ENCODE peak calls at places on chromosomes 7 and 10, in seven cellular contexts. U is heart left ventricle, F is mammary epithelial cell, E is tibial nerve, X is tibial artery, O is brain microvascular endothelial cell, N is gastrocnemius medialis. G is an unnamed sample. For H3K36me3, the result is how much of the 10 kb centered on the place peaks cover.

GRCh38 chr10:17675638-17676037 is 31.7 kb downstream of the STAM start:
- DNase-seq in X (no peak), N (no peak), O (no peak), U (no peak), E (no peak), F (no peak), G (no peak)

GRCh38 chr10:5942471-5942870 is 34.9 kb downstream of the IL15RA start:
- DNase-seq in U (peak), F (no peak), O (no peak), X (peak), E (no peak), N (peak), G (no peak)

GRCh38 chr7:105024734-105025133 is 10.7 kb downstream of the KMT2E start:
- DNase-seq in U (no peak), N (no peak), X (no peak), E (no peak), F (no peak), O (no peak), G (no peak)

GRCh38 chr10:122827302-122827701 is 18.4 kb downstream of the CUZD1 start:
- DNase-seq in N (no peak), F (no peak), U (no peak), E (no peak), O (no peak), X (no peak), G (no peak)

GRCh38 chr7:45985902-45986301 is 64.8 kb upstream of the IGFBP3 start:
- DNase-seq in U (no peak), E (no peak), X (no peak), O (peak), N (no peak), F (peak), G (no peak)

GRCh38 chr10:43201545-43202131 is 63.4 kb downstream of the CSGALNACT2 start:
- DNase-seq in X (peak), E (no peak), U (no peak), F (no peak), O (no peak), N (peak), G (peak)

GRCh38 chr10:71548494-71548846 is 151.8 kb downstream of the CDH23 start:
- DNase-seq in O (peak), U (no peak), X (no peak), F (no peak), N (no peak), E (no peak), G (no peak)

GRCh38 chr10:129938460-129938859 is 25.6 kb downstream of the EBF3 start:
- DNase-seq in O (no peak), X (peak), E (no peak), F (no peak), N (no peak), U (peak), G (no peak)

GRCh38 chr10:122113161-122113944 is 124.4 kb downstream of the TACC2 start:
- DNase-seq in U (peak), O (peak), X (peak), F (peak), N (peak), E (peak), G (peak)

GRCh38 chr10:119333146-119333792 is 125.9 kb downstream of the GRK5 start:
- DNase-seq in N (no peak), U (peak), F (peak), X (no peak), O (peak), E (no peak), G (no peak)

GRCh38 chr10:115503546-115503945 is 410.4 kb downstream of the ATRNL1 start:
- DNase-seq in E (no peak), N (no peak), F (no peak), U (no peak), O (no peak), X (no peak), G (no peak)

GRCh38 chr7:92119213-92119759 is 15.0 kb downstream of the CYP51A1 start:
- DNase-seq in X (no peak), N (no peak), F (no peak), O (no peak), E (no peak), U (no peak), G (no peak)

GRCh38 chr7:157692156-157693011 is 355.6 kb downstream of the DNAJB6 start:
- DNase-seq in U (no peak), E (peak), X (peak), F (no peak), N (no peak), O (no peak), G (no peak)

GRCh38 chr10:3735175-3735574 is 49.8 kb downstream of the KLF6 start:
- DNase-seq in X (no peak), E (no peak), F (no peak), O (no peak), U (no peak), N (peak), G (no peak)

GRCh38 chr7:13411151-13411550 is 578.3 kb downstream of the ETV1 start:
- DNase-seq in O (no peak), F (no peak), E (no peak), N (no peak), U (no peak), X (no peak), G (no peak)

GRCh38 chr10:122327237-122328206 is 47.0 kb upstream of the PLEKHA1 start:
- DNase-seq in O (no peak), F (no peak), U (no peak), N (no peak), E (no peak), X (no peak), G (no peak)

GRCh38 chr7:70925411-70926115 is 206.4 kb upstream of the GALNT17 start:
- DNase-seq in O (no peak), E (no peak), F (no peak), N (no peak), X (no peak), U (no peak), G (no peak)

GRCh38 chr10:69398466-69398865 is 18.3 kb downstream of the TACR2 start:
- DNase-seq in N (no peak), U (no peak), E (no peak), X (no peak), O (no peak), F (no peak), G (no peak)
- H3K36me3 ChIP-seq in N (under half), U (under half), E (half or more), X (half or more), O (under half), F (under half), G (under half)

GRCh38 chr10:73653701-73654100 is 2.1 kb downstream of the SYNPO2L start:
- DNase-seq in X (no peak), O (peak), F (no peak), N (peak), U (peak), E (no peak), G (no peak)
- TF ChIP-seq CTCF in X (no peak), O (peak), F (no peak), N (no peak), U (peak), E (no peak), G (no peak)

GRCh38 chr7:151377406-151377805 is 32.4 kb downstream of the WDR86 start:
- DNase-seq in E (no peak), N (no peak), X (no peak), O (no peak), U (no peak), F (no peak), G (no peak)
- H3K36me3 ChIP-seq in E (half or more), N (under half), X (under half), O (under half), U (under half), F (under half), G (under half)

GRCh38 chr10:34522542-34522941 is 292.6 kb downstream of the PARD3 start:
- DNase-seq in E (no peak), U (no peak), X (no peak), N (no peak), O (peak), F (no peak), G (no peak)
- TF ChIP-seq CTCF in E (no peak), U (peak), X (no peak), N (no peak), O (peak), F (peak), G (no peak)

DNA sequence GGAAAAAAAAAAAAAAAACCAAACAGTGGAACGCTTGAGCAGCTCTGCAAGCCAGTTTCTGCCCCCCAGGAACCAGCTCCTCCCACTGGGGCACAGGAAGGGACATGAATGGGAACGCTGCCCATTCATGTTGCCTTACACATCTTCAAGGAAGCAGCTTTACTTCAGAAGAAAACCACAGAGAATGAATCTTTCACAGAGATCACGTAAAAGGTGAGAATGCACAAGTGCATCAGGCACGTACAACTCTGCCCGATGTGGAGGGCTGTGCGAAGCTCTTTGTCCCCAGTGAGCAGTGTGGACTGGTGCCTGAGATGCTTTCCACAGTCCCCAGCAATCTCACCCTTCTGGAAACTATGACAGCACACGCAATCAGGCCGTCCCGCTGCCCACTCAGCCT is 106.2 kb downstream of the DLG5 start:
- DNase-seq in U (no peak), F (peak), O (no peak), N (no peak), X (no peak), E (no peak), G (no peak)
- H3K36me3 ChIP-seq in U (under half), F (under half), O (under half), N (under half), X (half or more), E (half or more), G (under half)

GRCh38 chr7:98681951-98682350 is 64.9 kb downstream of the NPTX2 start:
- DNase-seq in F (peak), U (no peak), N (no peak), X (no peak), E (no peak), O (no peak), G (no peak)
- TF ChIP-seq CTCF in F (no peak), U (no peak), N (no peak), X (no peak), E (no peak), O (no peak), G (no peak)

GRCh38 chr7:130939285-130940095 is 205.5 kb upstream of the KLF14 start:
- DNase-seq in N (no peak), X (no peak), U (no peak), E (no peak), F (no peak), O (no peak), G (no peak)

GRCh38 chr7:130937830-130938229 is 203.8 kb upstream of the KLF14 start:
- DNase-seq in X (no peak), E (no peak), F (no peak), N (no peak), O (no peak), U (no peak), G (no peak)

GRCh38 chr7:130940326-130940725 is 206.3 kb upstream of the KLF14 start:
- DNase-seq in X (no peak), O (no peak), N (no peak), F (no peak), U (no peak), E (no peak), G (no peak)

GRCh38 chr7:130937016-130937415 is 203.0 kb upstream of the KLF14 start:
- DNase-seq in N (no peak), U (no peak), X (no peak), E (no peak), O (no peak), F (no peak), G (no peak)

DNA sequence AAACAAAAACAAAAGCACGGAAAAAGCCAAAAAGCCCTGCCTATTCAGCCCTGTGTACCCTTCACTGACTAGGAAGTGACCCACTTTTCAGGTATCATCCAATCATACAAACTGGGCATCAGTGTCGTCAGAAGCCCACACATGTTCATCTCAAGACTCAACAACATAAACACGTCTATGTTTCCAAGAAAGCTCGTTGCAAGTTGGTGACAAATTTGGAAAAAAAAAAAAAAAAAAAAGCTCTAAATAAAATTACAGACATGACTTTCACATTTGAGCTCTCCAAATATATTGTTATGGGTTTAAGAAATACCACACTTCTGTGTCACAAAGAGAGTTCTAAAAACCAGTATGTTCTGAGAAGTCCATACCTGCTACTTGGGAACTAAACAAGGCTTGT is 204.7 kb upstream of the KLF14 start:
- DNase-seq in U (no peak), X (no peak), N (no peak), O (no peak), E (no peak), F (no peak), G (no peak)
- H3K36me3 ChIP-seq in U (under half), X (under half), N (under half), O (under half), E (under half), F (under half), G (under half)

DNA sequence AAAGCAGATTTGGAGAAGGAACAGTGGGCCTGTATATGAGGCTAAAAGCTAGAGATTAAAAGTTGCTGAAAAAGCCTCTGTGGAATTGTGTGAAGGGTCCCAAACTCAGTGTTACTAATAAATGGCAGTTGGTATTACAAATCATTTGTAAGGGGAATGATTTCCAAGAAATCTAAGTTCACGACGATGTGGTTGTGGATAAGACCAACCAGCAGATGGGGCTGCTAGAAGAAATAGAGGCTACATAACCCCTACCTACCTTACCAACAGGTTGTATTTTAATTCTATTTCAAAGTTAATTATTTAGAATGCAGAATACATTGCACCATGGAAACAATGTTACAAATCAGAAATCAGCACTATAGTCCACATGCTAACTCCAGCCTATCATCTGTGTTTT is 377.1 kb downstream of the HPSE2 start:
- DNase-seq in U (no peak), O (no peak), F (no peak), E (no peak), N (no peak), X (no peak), G (no peak)
- TF ChIP-seq CTCF in U (no peak), O (no peak), F (no peak), E (no peak), N (no peak), X (no peak), G (no peak)

G was measured in pancreas.